ENCODE peak calls at places on chromosomes 6 and 20, in six cellular contexts. One of them, this sample, is unnamed.

GRCh38 chr6:129494099-129494498 is 215.9 kb downstream of the ARHGAP18 start:
- DNase-seq in SK-N-SH: no peak
- DNase-seq in fibroblast of lung: no peak
- DNase-seq in AG04449: no peak
- DNase-seq in cardiac muscle cell: no peak
- DNase-seq in PC-3: no peak
- DNase-seq in this sample: no peak

GRCh38 chr6:133183691-133184090 is 57.5 kb upstream of the EYA4 start:
- DNase-seq in SK-N-SH: no peak
- DNase-seq in fibroblast of lung: no peak
- DNase-seq in AG04449: no peak
- DNase-seq in cardiac muscle cell: no peak
- DNase-seq in PC-3: no peak
- DNase-seq in this sample: no peak

GRCh38 chr20:52766645-52767435 is 205.3 kb upstream of the TSHZ2 start:
- DNase-seq in SK-N-SH: no peak
- DNase-seq in fibroblast of lung: no peak
- DNase-seq in AG04449: no peak
- DNase-seq in cardiac muscle cell: no peak
- DNase-seq in PC-3: no peak
- DNase-seq in this sample: no peak

GRCh38 chr20:4545526-4545925 is 176.2 kb upstream of the PRND start:
- DNase-seq in SK-N-SH: no peak
- DNase-seq in fibroblast of lung: peak
- DNase-seq in AG04449: peak
- DNase-seq in cardiac muscle cell: no peak
- DNase-seq in PC-3: no peak
- DNase-seq in this sample: no peak

GRCh38 chr6:25835442-25836283 is 3.8 kb upstream of the SLC17A1 start:
- DNase-seq in SK-N-SH: no peak
- DNase-seq in fibroblast of lung: no peak
- DNase-seq in AG04449: no peak
- DNase-seq in cardiac muscle cell: no peak
- DNase-seq in PC-3: no peak
- DNase-seq in this sample: no peak

GRCh38 chr6:168450921-168451320 is 9.9 kb downstream of the SMOC2 start:
- DNase-seq in SK-N-SH: no peak
- DNase-seq in fibroblast of lung: no peak
- DNase-seq in AG04449: no peak
- DNase-seq in cardiac muscle cell: no peak
- DNase-seq in PC-3: no peak
- DNase-seq in this sample: no peak

GRCh38 chr20:34268851-34269668 is 27.8 kb downstream of the ASIP start:
- DNase-seq in SK-N-SH: no peak
- DNase-seq in fibroblast of lung: peak
- DNase-seq in AG04449: no peak
- DNase-seq in cardiac muscle cell: no peak
- DNase-seq in PC-3: no peak
- DNase-seq in this sample: no peak

GRCh38 chr20:41173161-41173721 is 35.9 kb downstream of the PLCG1 start:
- DNase-seq in SK-N-SH: peak
- DNase-seq in fibroblast of lung: peak
- DNase-seq in AG04449: no peak
- DNase-seq in cardiac muscle cell: peak
- DNase-seq in PC-3: peak
- DNase-seq in this sample: peak

GRCh38 chr6:133306876-133307275 is 65.7 kb downstream of the EYA4 start:
- DNase-seq in SK-N-SH: no peak
- DNase-seq in fibroblast of lung: peak
- DNase-seq in AG04449: no peak
- DNase-seq in cardiac muscle cell: no peak
- DNase-seq in PC-3: no peak
- DNase-seq in this sample: no peak

GRCh38 chr6:135522975-135523692 is 25.6 kb upstream of the AHI1 start:
- DNase-seq in SK-N-SH: no peak
- DNase-seq in fibroblast of lung: peak
- DNase-seq in AG04449: no peak
- DNase-seq in cardiac muscle cell: no peak
- DNase-seq in PC-3: peak
- DNase-seq in this sample: peak

GRCh38 chr6:70110128-70111022 is 192.5 kb downstream of the COL9A1 start:
- DNase-seq in SK-N-SH: no peak
- DNase-seq in fibroblast of lung: no peak
- DNase-seq in AG04449: no peak
- DNase-seq in cardiac muscle cell: no peak
- DNase-seq in PC-3: no peak
- DNase-seq in this sample: no peak

GRCh38 chr6:84282566-84282965 is 55.1 kb upstream of the CEP162 start:
- DNase-seq in SK-N-SH: no peak
- DNase-seq in fibroblast of lung: peak
- DNase-seq in AG04449: no peak
- DNase-seq in cardiac muscle cell: no peak
- DNase-seq in PC-3: peak
- DNase-seq in this sample: peak

GRCh38 chr6:65786815-65787214 is 79.8 kb upstream of the EYS start:
- DNase-seq in SK-N-SH: no peak
- DNase-seq in fibroblast of lung: no peak
- DNase-seq in AG04449: no peak
- DNase-seq in cardiac muscle cell: no peak
- DNase-seq in PC-3: no peak
- DNase-seq in this sample: no peak

GRCh38 chr6:157514659-157515496 is 133.9 kb downstream of the ZDHHC14 start:
- DNase-seq in SK-N-SH: no peak
- DNase-seq in fibroblast of lung: peak
- DNase-seq in AG04449: no peak
- DNase-seq in cardiac muscle cell: no peak
- DNase-seq in PC-3: peak
- DNase-seq in this sample: peak

GRCh38 chr6:14865609-14866100 is 380.2 kb upstream of the JARID2 start:
- DNase-seq in SK-N-SH: no peak
- DNase-seq in fibroblast of lung: peak
- DNase-seq in AG04449: no peak
- DNase-seq in cardiac muscle cell: no peak
- DNase-seq in PC-3: no peak
- DNase-seq in this sample: no peak

GRCh38 chr20:17627101-17627950 is 54.7 kb downstream of the RRBP1 start:
- DNase-seq in SK-N-SH: no peak
- DNase-seq in fibroblast of lung: no peak
- DNase-seq in AG04449: no peak
- DNase-seq in cardiac muscle cell: no peak
- DNase-seq in PC-3: no peak
- DNase-seq in this sample: no peak

GRCh38 chr6:113496157-113496556 is 361.0 kb upstream of the MARCKS start:
- DNase-seq in SK-N-SH: no peak
- DNase-seq in fibroblast of lung: no peak
- DNase-seq in AG04449: no peak
- DNase-seq in cardiac muscle cell: no peak
- DNase-seq in PC-3: no peak
- DNase-seq in this sample: no peak

GRCh38 chr20:61876931-61877330 is 188.8 kb downstream of the TAF4 start:
- DNase-seq in SK-N-SH: no peak
- DNase-seq in fibroblast of lung: no peak
- DNase-seq in AG04449: no peak
- DNase-seq in cardiac muscle cell: no peak
- DNase-seq in PC-3: no peak
- DNase-seq in this sample: no peak

GRCh38 chr20:49534314-49534713 is 33.6 kb downstream of the PTGIS start:
- DNase-seq in SK-N-SH: peak
- DNase-seq in fibroblast of lung: peak
- DNase-seq in AG04449: no peak
- DNase-seq in cardiac muscle cell: peak
- DNase-seq in PC-3: peak
- DNase-seq in this sample: peak

GRCh38 chr20:2798814-2799213 is 1.6 kb downstream of the CPXM1 start:
- DNase-seq in SK-N-SH: peak
- DNase-seq in fibroblast of lung: no peak
- DNase-seq in AG04449: no peak
- DNase-seq in cardiac muscle cell: no peak
- DNase-seq in PC-3: no peak
- DNase-seq in this sample: peak

GRCh38 chr20:40963505-40963845 is 65.1 kb upstream of the TOP1 start:
- DNase-seq in SK-N-SH: no peak
- DNase-seq in fibroblast of lung: no peak
- DNase-seq in AG04449: no peak
- DNase-seq in cardiac muscle cell: no peak
- DNase-seq in PC-3: no peak
- DNase-seq in this sample: no peak

GRCh38 chr20:25195014-25195961 is at the start of gene ENTPD6:
- DNase-seq in SK-N-SH: peak
- DNase-seq in fibroblast of lung: peak
- DNase-seq in AG04449: peak
- DNase-seq in cardiac muscle cell: peak
- DNase-seq in PC-3: peak
- DNase-seq in this sample: peak
- TF ChIP-seq CTCF in SK-N-SH: peak
- TF ChIP-seq CTCF in fibroblast of lung: peak
- TF ChIP-seq CTCF in AG04449: peak
- TF ChIP-seq CTCF in cardiac muscle cell: peak
- TF ChIP-seq CTCF in PC-3: peak
- TF ChIP-seq CTCF in this sample: peak

DNA sequence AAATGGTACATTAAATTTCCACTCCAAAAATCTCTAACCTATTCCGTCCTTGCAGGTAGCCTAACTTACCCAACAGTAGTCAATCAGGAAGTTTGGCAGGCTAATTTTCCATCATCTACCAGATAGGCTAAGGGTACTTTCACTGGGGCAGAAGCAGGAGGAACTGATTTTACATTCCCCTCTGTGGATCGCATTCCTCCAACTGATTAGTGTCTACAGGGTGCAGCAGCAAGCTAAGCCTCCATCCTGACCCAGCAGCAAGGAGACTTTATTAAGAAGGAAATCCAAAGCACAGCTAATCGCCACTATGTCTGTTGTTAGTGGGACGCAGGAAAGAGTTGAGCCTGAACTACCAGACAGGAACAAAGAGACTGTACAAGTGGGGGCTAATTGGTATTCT is 143.2 kb upstream of the RUNX2 start:
- DNase-seq in SK-N-SH: no peak
- DNase-seq in fibroblast of lung: no peak
- DNase-seq in AG04449: no peak
- DNase-seq in cardiac muscle cell: peak
- DNase-seq in PC-3: no peak
- DNase-seq in this sample: no peak
- TF ChIP-seq CTCF in SK-N-SH: no peak
- TF ChIP-seq CTCF in fibroblast of lung: no peak
- TF ChIP-seq CTCF in AG04449: no peak
- TF ChIP-seq CTCF in cardiac muscle cell: no peak
- TF ChIP-seq CTCF in PC-3: no peak
- TF ChIP-seq CTCF in this sample: no peak

GRCh38 chr20:9323622-9324021 is 190.8 kb upstream of the LAMP5 start:
- DNase-seq in SK-N-SH: peak
- DNase-seq in fibroblast of lung: no peak
- DNase-seq in AG04449: no peak
- DNase-seq in cardiac muscle cell: peak
- DNase-seq in PC-3: peak
- DNase-seq in this sample: no peak
- TF ChIP-seq CTCF in SK-N-SH: peak
- TF ChIP-seq CTCF in fibroblast of lung: no peak
- TF ChIP-seq CTCF in AG04449: peak
- TF ChIP-seq CTCF in cardiac muscle cell: peak
- TF ChIP-seq CTCF in PC-3: peak
- TF ChIP-seq CTCF in this sample: peak

DNA sequence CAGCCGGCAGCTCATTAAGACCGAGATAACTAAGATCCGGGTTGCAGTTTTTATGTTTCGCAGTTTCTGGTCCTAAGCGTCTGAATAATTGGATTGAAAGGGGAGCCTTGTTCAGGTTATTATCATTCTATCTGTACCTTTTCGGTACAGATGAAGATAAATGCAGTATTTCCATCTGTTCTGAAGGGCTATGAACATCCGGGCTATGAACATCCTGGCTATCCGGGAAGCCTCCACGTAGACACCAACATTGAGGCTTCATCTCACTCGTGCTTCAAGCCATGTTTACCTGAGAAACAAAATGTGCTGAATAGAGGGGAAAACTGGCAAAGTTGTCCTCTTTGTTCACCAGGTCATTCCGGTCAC is 399 bp upstream of the REPS1 start:
- DNase-seq in SK-N-SH: no peak
- DNase-seq in fibroblast of lung: peak
- DNase-seq in AG04449: no peak
- DNase-seq in cardiac muscle cell: no peak
- DNase-seq in PC-3: no peak
- DNase-seq in this sample: no peak
- TF ChIP-seq CTCF in SK-N-SH: no peak
- TF ChIP-seq CTCF in fibroblast of lung: peak
- TF ChIP-seq CTCF in AG04449: no peak
- TF ChIP-seq CTCF in cardiac muscle cell: no peak
- TF ChIP-seq CTCF in PC-3: no peak
- TF ChIP-seq CTCF in this sample: no peak

DNA sequence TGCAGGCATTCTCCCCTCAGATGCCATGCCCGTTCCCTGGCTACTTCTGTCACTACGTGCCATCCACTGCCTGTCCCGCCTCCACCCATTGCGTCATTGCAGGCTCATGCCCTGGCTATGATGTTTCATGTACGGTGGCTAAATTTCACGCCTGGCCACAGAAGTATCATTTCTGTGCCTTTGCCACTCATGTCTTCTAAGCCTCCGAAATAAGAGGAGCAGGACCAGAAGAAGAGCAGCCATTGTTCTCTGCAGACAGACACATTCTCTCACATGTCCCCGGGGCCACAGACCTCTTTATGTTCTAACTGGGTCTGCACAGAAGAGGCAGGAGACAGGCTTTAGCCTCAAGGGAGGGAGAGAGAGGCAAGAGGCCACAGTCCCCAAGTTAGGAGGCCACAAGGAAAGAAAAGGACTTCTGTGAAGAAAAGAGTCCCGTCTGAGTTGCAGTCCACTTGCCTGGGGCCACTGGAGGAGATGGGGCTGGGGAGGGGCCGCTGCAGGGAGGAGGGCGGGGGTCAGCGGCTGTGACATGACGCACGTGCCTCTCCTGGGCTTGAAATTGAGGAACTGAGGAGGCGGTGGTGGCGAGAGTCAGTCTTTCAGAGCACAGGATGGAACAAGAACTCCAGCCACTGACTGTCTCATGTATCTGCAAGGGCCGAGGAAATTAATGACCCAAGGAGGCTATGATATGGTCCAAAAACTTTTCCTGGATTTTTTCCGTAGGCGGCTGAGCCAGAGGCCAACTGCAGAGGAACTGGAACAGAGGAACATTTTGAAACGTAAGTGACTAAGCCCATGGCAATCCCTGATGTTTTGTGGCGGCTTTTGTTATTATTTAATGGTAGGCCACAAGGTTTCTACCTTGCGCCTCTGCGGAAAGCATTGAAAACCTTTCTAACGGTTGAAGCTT is 55.9 kb downstream of the TBC1D7 start:
- DNase-seq in SK-N-SH: no peak
- DNase-seq in fibroblast of lung: no peak
- DNase-seq in AG04449: no peak
- DNase-seq in cardiac muscle cell: no peak
- DNase-seq in PC-3: no peak
- DNase-seq in this sample: no peak
- TF ChIP-seq CTCF in SK-N-SH: no peak
- TF ChIP-seq CTCF in fibroblast of lung: no peak
- TF ChIP-seq CTCF in AG04449: no peak
- TF ChIP-seq CTCF in cardiac muscle cell: no peak
- TF ChIP-seq CTCF in PC-3: no peak
- TF ChIP-seq CTCF in this sample: no peak

This sample was measured in bronchial epithelial cell.